ENCODE peak calls at places on chromosomes 16 and 17, in six cellular contexts. E is H1, D is HepG2, T is K562, W is GM12891, R is GM12878. I is an unnamed sample.

GRCh38 chr17:18910881-18911280 is 41.1 kb upstream of the SLC5A10 start:
- DNase-seq in R (no peak), D (no peak), E (no peak), W (no peak), T (no peak), I (no peak)

GRCh38 chr16:9929836-9930235 is 252.4 kb downstream of the GRIN2A start:
- DNase-seq in E (no peak), T (no peak), D (no peak), R (no peak), W (no peak), I (no peak)

GRCh38 chr17:59277031-59277430 is 54.4 kb upstream of the YPEL2 start:
- DNase-seq in R (peak), D (no peak), W (peak), E (no peak), T (no peak), I (peak)

GRCh38 chr17:61230972-61231820 is 168.4 kb upstream of the TBX2 start:
- DNase-seq in W (no peak), E (no peak), T (no peak), D (no peak), R (no peak), I (no peak)

GRCh38 chr17:28001149-28001548 is 41.3 kb upstream of the NLK start:
- DNase-seq in D (no peak), E (no peak), W (no peak), T (no peak), R (no peak), I (no peak)

GRCh38 chr16:86824751-86825310 is 246.5 kb downstream of the FOXL1 start:
- DNase-seq in D (no peak), W (no peak), T (no peak), R (no peak), E (no peak), I (no peak)

GRCh38 chr16:12119562-12119961 is 143.0 kb downstream of the SNX29 start:
- DNase-seq in T (no peak), W (no peak), D (no peak), R (no peak), E (no peak), I (no peak)

GRCh38 chr17:80413771-80414507 is 1.0 kb upstream of the ENDOV start:
- DNase-seq in E (no peak), R (no peak), D (no peak), T (peak), W (no peak), I (no peak)

GRCh38 chr16:69865701-69866100 is 85.4 kb upstream of the CLEC18A start:
- DNase-seq in D (peak), W (no peak), R (no peak), T (peak), E (no peak), I (no peak)

GRCh38 chr16:49078571-49078970 is 203.1 kb downstream of the CBLN1 start:
- DNase-seq in E (no peak), W (no peak), T (no peak), D (no peak), R (no peak), I (no peak)

GRCh38 chr16:3646348-3646920 is 8.1 kb upstream of the DNASE1 start:
- DNase-seq in E (peak), T (peak), D (peak), W (no peak), R (no peak), I (no peak)

GRCh38 chr16:5560084-5560483 is 462.5 kb upstream of the EEF2KMT start:
- DNase-seq in T (no peak), W (no peak), E (no peak), R (no peak), D (no peak), I (no peak)

GRCh38 chr16:68292425-68292824 is 18.3 kb downstream of the SLC7A6OS start:
- DNase-seq in E (no peak), R (no peak), W (no peak), T (no peak), D (no peak), I (no peak)

GRCh38 chr16:28898942-28899341 is 20.7 kb downstream of the ATP2A1 start:
- DNase-seq in T (no peak), D (no peak), W (no peak), E (no peak), R (no peak), I (no peak)

GRCh38 chr16:28901862-28902261 is 23.2 kb downstream of the RABEP2 start:
- DNase-seq in T (no peak), W (no peak), D (no peak), E (no peak), R (no peak), I (no peak)

GRCh38 chr16:28899882-28900600 is 21.8 kb downstream of the ATP2A1 start:
- DNase-seq in E (no peak), W (no peak), T (no peak), D (no peak), R (no peak), I (no peak)

GRCh38 chr16:28902909-28903308 is 22.1 kb downstream of the RABEP2 start:
- DNase-seq in T (no peak), R (no peak), W (no peak), E (no peak), D (no peak), I (no peak)

GRCh38 chr16:28900601-28901000 is 22.3 kb downstream of the ATP2A1 start:
- DNase-seq in R (no peak), W (no peak), T (no peak), D (no peak), E (no peak), I (no peak)
- TF ChIP-seq POLR2AphosphoS5 in R (no peak), W (no peak), T (no peak), D (no peak), E (no peak), I (no peak)

DNA sequence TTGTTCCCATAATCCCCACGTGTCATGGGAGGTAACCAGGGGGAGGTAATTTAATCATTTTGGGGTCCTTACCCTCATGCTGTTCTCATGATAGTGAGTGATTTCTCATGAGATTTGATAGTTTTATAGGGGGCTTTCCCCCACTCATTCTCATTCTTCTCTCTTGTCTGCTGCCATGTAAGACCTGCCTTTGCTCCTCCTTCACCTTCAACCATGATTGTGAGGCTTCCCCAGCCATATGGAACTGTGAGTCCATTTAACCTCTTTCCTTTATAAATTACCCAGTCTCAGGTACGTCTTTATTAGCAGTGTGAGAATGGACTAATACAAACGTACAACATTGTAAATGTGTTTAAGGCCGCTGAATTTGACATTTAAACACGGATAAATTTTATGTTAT is 35.5 kb upstream of the APOH start:
- DNase-seq in R (no peak), W (no peak), E (no peak), T (no peak), D (no peak), I (no peak)
- TF ChIP-seq TAF1 in R (no peak), W (no peak), E (no peak), T (no peak), D (no peak), I (no peak)

DNA sequence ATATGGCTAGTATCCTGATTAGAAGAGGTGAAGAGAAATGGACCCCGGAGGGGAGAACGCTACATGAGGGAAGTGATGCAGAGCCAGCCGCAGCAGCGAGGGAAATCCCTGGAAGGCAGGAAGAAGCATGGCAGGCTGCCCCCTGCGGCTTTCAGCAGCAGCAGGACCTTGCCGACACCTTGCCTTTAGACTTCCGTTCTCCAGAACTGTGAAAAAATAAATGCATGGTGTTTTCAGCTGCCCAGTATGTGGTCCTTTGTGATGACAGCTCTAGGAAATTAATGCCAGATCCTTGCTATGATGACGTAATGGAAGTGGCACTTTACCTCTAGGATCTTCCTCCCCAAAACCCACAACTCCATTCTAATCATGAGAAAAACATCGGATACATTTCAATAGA is 9.7 kb upstream of the ZFP1 start:
- DNase-seq in E (peak), W (no peak), R (no peak), T (no peak), D (no peak), I (no peak)
- TF ChIP-seq POLR2A in E (no peak), W (no peak), R (no peak), T (no peak), D (no peak), I (no peak)

DNA sequence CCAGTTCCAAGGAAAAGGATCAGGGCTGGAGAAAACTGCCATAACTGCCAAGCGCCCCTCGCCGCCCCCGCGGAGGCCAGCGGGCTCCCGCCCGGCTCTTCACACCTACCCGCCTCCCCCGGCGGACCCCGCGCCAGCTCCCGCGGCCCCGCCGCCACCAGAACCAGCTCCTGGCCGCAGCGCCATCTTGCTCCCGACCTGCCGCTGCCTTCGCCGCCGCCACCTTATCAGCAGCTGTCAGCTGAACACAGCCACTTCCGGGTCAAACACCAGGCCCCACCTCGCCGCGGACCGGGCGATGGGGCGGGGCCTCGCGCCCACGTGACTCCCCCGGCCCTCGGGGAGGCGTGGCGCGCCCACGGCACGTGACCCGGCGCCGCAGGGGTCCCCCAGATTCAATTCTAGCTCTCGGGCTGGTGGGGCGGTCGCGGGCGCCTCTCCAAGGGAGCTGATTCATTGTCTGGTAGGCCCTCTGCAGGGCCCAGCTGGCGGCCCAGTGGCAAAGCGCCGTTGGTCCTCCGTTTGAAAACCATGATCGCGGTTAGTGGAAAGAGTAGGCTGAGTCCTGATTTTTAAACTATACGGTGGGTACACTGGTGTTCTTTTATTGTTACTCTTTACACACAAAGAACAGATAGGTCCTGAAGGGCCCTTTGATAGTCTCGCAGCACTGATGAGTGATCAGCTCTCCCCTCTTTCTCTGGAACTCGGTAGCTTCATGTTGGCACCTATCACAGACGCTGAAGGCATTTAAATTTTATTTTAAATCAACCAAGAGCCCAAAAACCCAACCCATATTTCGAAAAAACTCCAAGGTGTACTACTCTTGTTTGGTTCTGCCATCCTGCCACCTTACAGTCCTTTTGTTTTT is at the start of gene SYNRG:
- DNase-seq in D (peak), W (peak), T (peak), R (peak), E (peak), I (peak)
- TF ChIP-seq POLR2AphosphoS5 in D (peak), W (peak), T (peak), R (peak), E (peak), I (peak)

GRCh38 chr17:39165844-39166349 is at the start of gene ARL5C:
- DNase-seq in E (no peak), W (no peak), T (no peak), R (no peak), D (no peak), I (no peak)

GRCh38 chr17:39166437-39167335 is 725 bp upstream of the ARL5C start:
- DNase-seq in R (no peak), E (no peak), W (no peak), T (no peak), D (no peak), I (no peak)

GRCh38 chr17:39165178-39165843 is 650 bp downstream of the ARL5C start:
- DNase-seq in E (peak), T (no peak), W (no peak), R (no peak), D (no peak), I (no peak)

GRCh38 chr17:39161967-39162366 is 4.0 kb downstream of the ARL5C start:
- DNase-seq in E (no peak), T (no peak), R (no peak), W (no peak), D (no peak), I (no peak)

DNA sequence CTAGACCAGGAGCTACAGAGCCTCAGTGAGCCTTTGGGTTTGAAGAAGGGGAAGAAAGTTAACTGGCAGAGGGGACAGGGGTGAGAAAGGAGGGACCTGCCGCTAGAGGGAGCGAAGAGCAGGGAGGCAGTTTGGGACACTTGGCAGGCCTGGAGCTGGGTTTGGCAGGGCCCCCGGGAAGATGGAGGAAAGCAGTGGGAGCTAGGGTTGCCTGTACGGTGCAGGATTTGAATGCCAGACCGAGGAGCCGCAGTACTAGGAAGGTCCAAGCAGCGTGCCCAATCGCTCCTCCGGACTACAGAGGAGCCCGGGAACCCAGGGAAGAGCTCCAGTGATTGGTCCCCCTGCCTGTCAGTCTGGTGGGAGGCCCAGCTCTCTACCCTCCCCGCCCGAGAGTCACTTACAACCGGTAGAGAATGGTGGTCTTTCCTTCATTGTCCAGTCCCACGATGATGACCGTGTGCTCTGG is 1.3 kb downstream of the ARL5C start:
- DNase-seq in W (peak), R (peak), E (peak), T (peak), D (peak), I (peak)
- TF ChIP-seq TAF1 in W (no peak), R (no peak), E (peak), T (no peak), D (no peak), I (no peak)

DNA sequence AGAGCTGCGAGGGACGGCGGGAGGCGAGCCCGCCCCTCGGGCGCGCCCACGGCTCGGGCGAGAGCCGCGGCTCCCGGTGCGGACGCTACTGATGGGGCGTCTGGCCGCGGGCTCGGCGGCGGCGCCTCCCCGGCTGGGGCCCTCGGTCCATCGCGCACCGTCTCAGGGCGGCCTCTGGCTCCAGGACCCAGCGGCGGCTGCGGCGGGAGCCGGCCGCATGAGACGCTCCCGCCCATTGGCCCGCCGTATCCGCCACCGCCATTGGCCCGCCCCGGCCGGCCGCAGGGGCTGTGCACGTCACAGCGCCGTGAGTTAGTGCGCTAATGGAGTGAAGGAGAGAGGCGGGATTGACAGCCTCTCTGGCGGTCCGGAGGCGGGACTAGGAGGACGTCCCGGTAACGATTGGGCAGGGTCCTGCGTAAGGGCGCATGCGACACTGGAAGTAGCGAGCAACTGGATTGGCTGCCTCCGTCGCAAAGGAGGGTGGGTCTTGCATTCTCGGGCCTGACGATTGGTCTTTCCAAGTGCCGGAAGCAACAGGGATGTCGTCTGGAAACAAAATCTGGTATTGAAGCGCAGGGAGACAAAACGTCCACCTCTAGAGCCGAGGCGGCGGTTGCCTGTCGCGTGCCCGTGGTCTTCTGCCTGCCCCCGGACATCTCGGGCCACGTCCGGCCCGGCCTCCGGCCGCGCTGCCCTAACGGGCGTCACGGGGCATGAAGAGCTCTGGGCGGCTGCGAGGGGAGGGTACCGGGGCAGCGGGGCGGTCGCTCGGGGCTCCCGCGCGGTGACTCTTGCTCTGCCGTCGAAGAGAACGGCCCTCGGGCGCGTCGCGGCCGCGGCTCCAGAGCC is at the start of gene ANKRD11:
- DNase-seq in W (peak), T (peak), D (peak), E (peak), R (peak), I (peak)
- TF ChIP-seq POLR2A in W (peak), T (peak), D (peak), E (peak), R (peak), I (peak)

I was measured in GM12892.